ENCODE peak calls at places on chromosomes 7 and 10, in five cellular contexts. B is upper lobe of right lung, A is GM23248, Q is tibial nerve, V is neuronal stem cell. Z is an unnamed sample.
A peak's percentile ranks its signal among the peaks of the same experiment; 100 is the strongest.

GRCh38 chr7:43302211-43302711 is 189.8 kb downstream of the HECW1 start:
- DNase-seq in B (no peak), A (peak; percentile 30), Q (no peak), V (no peak), Z (no peak)

GRCh38 chr7:127530148-127530547 is 55.2 kb downstream of the GCC1 start:
- DNase-seq in B (no peak), A (no peak), Q (no peak), V (no peak), Z (no peak)

GRCh38 chr7:27464970-27465369 is 197.7 kb downstream of the HIBADH start:
- DNase-seq in B (no peak), A (no peak), Q (no peak), V (no peak), Z (no peak)

GRCh38 chr7:113087278-113087998 is 811 bp upstream of the GPR85 start:
- DNase-seq in B (no peak), A (peak; percentile 94), Q (no peak), V (no peak), Z (no peak)

GRCh38 chr10:123567984-123568745 is 98.0 kb upstream of the GPR26 start:
- DNase-seq in B (no peak), A (no peak), Q (no peak), V (no peak), Z (no peak)

GRCh38 chr10:1074748-1075358 is 18.7 kb downstream of the WDR37 start:
- DNase-seq in B (peak; percentile 90), A (peak; percentile 23), Q (no peak), V (no peak), Z (no peak)

GRCh38 chr7:15625456-15625855 is 61.0 kb downstream of the MEOX2 start:
- DNase-seq in B (no peak), A (no peak), Q (no peak), V (no peak), Z (no peak)

GRCh38 chr10:10259013-10259412 is 758.7 kb upstream of the CELF2 start:
- DNase-seq in B (no peak), A (no peak), Q (no peak), V (no peak), Z (no peak)

GRCh38 chr10:113859261-113859660 is 4.8 kb downstream of the NHLRC2 start:
- DNase-seq in B (no peak), A (no peak), Q (no peak), V (no peak), Z (no peak)

GRCh38 chr10:17250736-17251135 is 22.7 kb downstream of the VIM start:
- DNase-seq in B (no peak), A (peak; percentile 10), Q (no peak), V (no peak), Z (no peak)

GRCh38 chr7:78702770-78703169 is 750.7 kb downstream of the MAGI2 start:
- DNase-seq in B (no peak), A (peak; percentile 97), Q (no peak), V (no peak), Z (no peak)

GRCh38 chr10:65907199-65907712 is 1018.6 kb upstream of the LRRTM3 start:
- DNase-seq in B (no peak), A (no peak), Q (no peak), V (no peak), Z (no peak)

GRCh38 chr7:6392712-6393666 is 54.8 kb downstream of the DAGLB start:
- DNase-seq in B (peak; percentile 79), A (peak; percentile 90), Q (peak; percentile 74), V (no peak), Z (peak; percentile 52)

GRCh38 chr7:124662937-124663336 is 102.7 kb downstream of the GPR37 start:
- DNase-seq in B (no peak), A (no peak), Q (no peak), V (no peak), Z (no peak)

GRCh38 chr10:1571587-1572237 is 165.6 kb downstream of the ADARB2 start:
- DNase-seq in B (peak; percentile 22), A (no peak), Q (no peak), V (no peak), Z (peak; percentile 30)

GRCh38 chr7:2760098-2760889 is 72.3 kb downstream of the AMZ1 start:
- DNase-seq in B (peak; percentile 73), A (peak; percentile 76), Q (peak; percentile 53), V (peak; percentile 21), Z (peak; percentile 76)

GRCh38 chr7:7261863-7262262 is 79.5 kb downstream of the C1GALT1 start:
- DNase-seq in B (no peak), A (no peak), Q (no peak), V (no peak), Z (no peak)

GRCh38 chr10:43249151-43249961 is 17.5 kb downstream of the RASGEF1A start:
- DNase-seq in B (peak; percentile 46), A (no peak), Q (no peak), V (no peak), Z (no peak)

GRCh38 chr7:40701836-40702551 is 567.2 kb downstream of the SUGCT start:
- DNase-seq in B (no peak), A (peak; percentile 18), Q (no peak), V (no peak), Z (no peak)

GRCh38 chr10:78139336-78139735 is 105.7 kb downstream of the RPS24 start:
- DNase-seq in B (no peak), A (no peak), Q (no peak), V (no peak), Z (no peak)

GRCh38 chr7:141572175-141572574 is 21.0 kb downstream of the AGK start:
- DNase-seq in B (no peak), A (no peak), Q (no peak), V (no peak), Z (no peak)

GRCh38 chr7:100744605-100745004 is 11.2 kb downstream of the ZAN start:
- DNase-seq in B (no peak), A (no peak), Q (no peak), V (no peak), Z (no peak)

GRCh38 chr7:118872568-118872967 is 648.1 kb downstream of the ANKRD7 start:
- DNase-seq in B (no peak), A (no peak), Q (no peak), V (no peak), Z (no peak)
- H3K27ac ChIP-seq in B (no peak overlapping the region), A (no peak overlapping the region), Q (no peak overlapping the region), V (no peak overlapping the region), Z (no peak overlapping the region)

DNA sequence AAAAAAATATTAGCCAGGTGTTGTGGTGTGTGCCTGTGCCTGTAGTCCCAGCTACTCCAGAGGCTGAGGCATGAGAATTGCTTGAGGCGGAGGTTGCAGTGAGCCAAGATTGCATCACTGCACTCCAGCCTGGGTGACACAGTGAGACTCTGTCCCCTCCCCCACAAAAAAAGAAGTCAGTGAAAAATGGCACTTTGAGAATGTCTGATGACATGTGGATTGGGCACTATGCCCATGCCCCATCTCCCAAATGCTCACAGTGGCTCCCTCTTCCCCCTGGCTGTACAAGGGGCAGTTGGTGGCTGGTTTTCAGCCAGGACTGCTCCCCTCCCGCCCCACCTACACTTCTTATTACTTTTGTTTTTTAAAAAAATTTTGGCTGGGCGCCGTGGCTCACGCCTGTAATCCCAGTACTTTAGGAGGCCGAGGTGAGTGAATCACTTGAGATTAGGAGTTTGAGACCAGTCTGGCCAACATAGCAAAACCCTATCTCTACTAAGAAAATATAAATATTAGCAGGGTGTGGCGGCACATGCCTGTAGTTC is 26.1 kb downstream of the IL15RA start:
- DNase-seq in B (peak; percentile 77), A (peak; percentile 53), Q (peak; percentile 40), V (no peak), Z (peak; percentile 87)
- H3K4me3 ChIP-seq in B (no peak overlapping the region), A (no peak overlapping the region), Q (no peak overlapping the region), V (no peak overlapping the region), Z (no peak overlapping the region)

DNA sequence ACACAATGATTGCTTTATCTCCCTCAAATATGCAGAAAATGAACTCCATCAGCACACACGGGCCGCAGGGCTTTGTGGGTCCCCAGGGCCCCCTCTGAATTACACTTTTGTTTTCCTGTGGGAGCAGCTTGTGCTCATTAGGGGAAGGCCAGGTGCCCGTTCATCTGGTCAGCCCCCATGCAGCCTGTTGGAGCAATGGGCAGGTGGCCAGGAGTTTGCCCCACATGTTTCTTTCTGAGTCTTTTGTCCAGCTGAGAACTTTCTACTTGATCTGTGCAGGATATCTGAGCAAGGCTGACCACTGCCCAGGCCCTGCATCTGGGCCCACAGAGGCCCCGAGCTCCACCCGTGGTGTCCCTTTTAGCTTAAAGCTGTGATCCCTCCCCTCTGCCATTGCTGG is 105.3 kb upstream of the FAM20C start:
- DNase-seq in B (no peak), A (no peak), Q (no peak), V (no peak), Z (no peak)
- H3K4me1 ChIP-seq in B (peaks cover 13% of the 10 kb centered on the region), A (peaks cover 27% of the 10 kb centered on the region), Q (peaks cover 21% of the 10 kb centered on the region), V (peaks cover 3% of the 10 kb centered on the region), Z (peaks cover 9% of the 10 kb centered on the region)

DNA sequence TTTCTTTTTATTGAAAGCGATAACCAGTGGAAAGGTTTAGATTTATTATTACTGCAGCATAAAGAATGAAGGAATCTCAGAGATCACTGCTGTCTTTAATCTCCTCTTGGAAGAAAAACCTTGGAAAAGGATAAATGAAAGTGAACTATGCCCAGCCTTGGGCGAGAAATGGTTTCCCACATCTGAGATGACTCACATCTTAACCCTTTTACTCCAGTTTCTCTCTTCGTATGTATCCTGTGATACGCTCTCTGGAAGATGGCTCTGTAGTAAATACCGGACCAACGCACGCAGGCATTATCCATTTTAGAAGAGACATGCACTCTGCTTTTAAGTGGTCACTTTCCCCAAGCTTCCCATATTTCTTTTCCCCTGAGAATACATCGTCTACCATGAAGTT is 207.3 kb upstream of the BMPER start:
- DNase-seq in B (no peak), A (no peak), Q (peak; percentile 1), V (no peak), Z (no peak)
- H3K27ac ChIP-seq in B (no peak overlapping the region), A (no peak overlapping the region), Q (no peak overlapping the region), V (no peak overlapping the region), Z (no peak overlapping the region)

GRCh38 chr7:17140421-17140820 is 158.0 kb upstream of the AHR start:
- DNase-seq in B (no peak), A (peak; percentile 35), Q (no peak), V (no peak), Z (no peak)
- H3K4me3 ChIP-seq in B (no peak overlapping the region), A (no peak overlapping the region), Q (no peak overlapping the region), V (no peak overlapping the region), Z (no peak overlapping the region)

DNA sequence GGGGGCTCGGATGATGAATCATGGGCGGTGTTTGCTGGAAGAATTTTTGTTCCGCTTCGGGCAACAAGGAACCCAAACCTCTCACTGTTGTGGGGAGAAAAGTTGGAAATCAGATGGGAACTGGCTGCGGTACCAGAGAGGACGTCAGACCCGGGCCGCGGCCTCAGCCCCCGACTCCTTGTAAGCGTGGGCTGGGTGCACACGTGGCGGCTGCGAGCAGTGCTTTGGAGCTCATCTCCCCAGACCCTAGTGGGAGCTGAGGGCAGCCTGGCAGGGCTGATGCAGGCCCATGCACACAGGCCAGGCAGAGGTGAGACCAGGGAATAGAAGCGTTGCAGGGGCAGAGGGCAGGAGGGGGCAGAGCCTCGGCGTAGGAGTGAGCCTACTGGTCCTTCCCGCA is 136.5 kb downstream of the FAM53B start:
- DNase-seq in B (no peak), A (no peak), Q (no peak), V (no peak), Z (no peak)
- H3K4me1 ChIP-seq in B (peaks cover 9% of the 10 kb centered on the region), A (no peaks in the 10 kb centered on the region), Q (peaks cover 43% of the 10 kb centered on the region), V (peaks cover 13% of the 10 kb centered on the region), Z (peaks cover 1% of the 10 kb centered on the region)

Z was measured in ascending aorta.